ENCODE peak calls at places on chromosome 13, in eight cellular contexts. Z is activated CD8-positive, alpha-beta memory T cell treated with anti-CD3 and anti-CD28 coated beads for 1 hour; O is Right ventricle myocardium superior; I is SK-MEL-5; G is GM12891; W is activated CD4-positive, alpha-beta T cell treated with anti-CD3 and anti-CD28 coated beads for 36 hours; P is kidney tubule cell; A is GM19239. D is an unnamed sample.

GRCh38 chr13:111399334-111399733 is 78.9 kb downstream of the TEX29 start:
- DNase-seq in A (no peak), P (no peak), Z (no peak), I (no peak), W (no peak), G (no peak), O (no peak), D (no peak)

GRCh38 chr13:46712524-46712923 is 84.4 kb downstream of the ESD start:
- DNase-seq in O (no peak), I (no peak), G (no peak), Z (no peak), A (no peak), W (no peak), P (no peak), D (no peak)

GRCh38 chr13:75404721-75405120 is 77.2 kb downstream of the TBC1D4 start:
- DNase-seq in Z (no peak), A (no peak), G (no peak), W (no peak), O (no peak), I (no peak), P (no peak), D (no peak)

GRCh38 chr13:24217601-24218281 is 57.2 kb downstream of the SPATA13 start:
- DNase-seq in O (no peak), P (peak), A (no peak), I (peak), G (no peak), W (no peak), Z (no peak), D (no peak)

GRCh38 chr13:80251403-80251802 is 89.5 kb downstream of the SPRY2 start:
- DNase-seq in W (no peak), I (peak), O (no peak), A (no peak), G (no peak), P (peak), Z (no peak), D (no peak)

GRCh38 chr13:102136735-102137296 is 265.0 kb downstream of the FGF14 start:
- DNase-seq in I (no peak), Z (no peak), W (no peak), P (no peak), O (no peak), A (no peak), G (no peak), D (no peak)

GRCh38 chr13:60148918-60149317 is 14.8 kb downstream of the DIAPH3 start:
- DNase-seq in G (no peak), Z (no peak), I (no peak), O (no peak), W (no peak), A (no peak), P (no peak), D (no peak)

GRCh38 chr13:66835040-66835628 is 395.0 kb downstream of the PCDH9 start:
- DNase-seq in P (no peak), W (no peak), A (no peak), I (peak), O (peak), Z (no peak), G (no peak), D (no peak)

GRCh38 chr13:72431981-72432617 is 295.3 kb downstream of the MZT1 start:
- DNase-seq in O (no peak), W (no peak), Z (no peak), A (no peak), P (no peak), I (no peak), G (no peak), D (no peak)

GRCh38 chr13:29901714-29902631 is 51.6 kb upstream of the UBL3 start:
- DNase-seq in G (no peak), I (peak), O (no peak), Z (no peak), P (peak), W (peak), A (no peak), D (no peak)